ENCODE peak calls at places on chromosomes 16 and 17, in ten cellular contexts. M is Peyer's patch, N is A549, G is stomach, E is breast epithelium, O is upper lobe of left lung, P is sigmoid colon, C is right lobe of liver, L is body of pancreas, B is ovary. I is an unnamed sample. For H3K4me1, the result is how much of the 10 kb centered on the place peaks cover.

GRCh38 chr16:28091706-28092105 is 28.2 kb upstream of the GSG1L start:
- DNase-seq in M (no peak), N (no peak), G (no peak), E (no peak), O (no peak), P (no peak), C (no peak), L (no peak), B (no peak), I (no peak)

GRCh38 chr16:74556375-74556922 is 50.5 kb downstream of the GLG1 start:
- DNase-seq in M (no peak), N (no peak), G (no peak), E (no peak), O (no peak), P (no peak), C (no peak), L (no peak), B (no peak), I (no peak)

GRCh38 chr17:74840989-74841666 is 18.6 kb downstream of the GRIN2C start:
- DNase-seq in M (no peak), N (no peak), G (no peak), E (no peak), O (peak), P (peak), C (no peak), L (no peak), B (peak), I (peak)

GRCh38 chr17:29826045-29826692 is 103.9 kb downstream of the SSH2 start:
- DNase-seq in M (no peak), N (no peak), G (no peak), E (no peak), O (no peak), P (no peak), C (no peak), L (no peak), B (no peak), I (no peak)

GRCh38 chr17:47797797-47798196 is 23.8 kb downstream of the OSBPL7 start:
- DNase-seq in M (no peak), N (no peak), G (no peak), E (no peak), O (no peak), P (no peak), C (no peak), L (no peak), B (no peak), I (no peak)

GRCh38 chr16:81729451-81729850 is 49.6 kb upstream of the PLCG2 start:
- DNase-seq in M (no peak), N (no peak), G (no peak), E (no peak), O (no peak), P (no peak), C (no peak), L (no peak), B (no peak), I (no peak)

GRCh38 chr16:74740795-74741304 is 33.8 kb downstream of the FA2H start:
- DNase-seq in M (peak), N (peak), G (peak), E (peak), O (no peak), P (peak), C (peak), L (peak), B (no peak), I (peak)

GRCh38 chr17:55609737-55610201 is 98.5 kb upstream of the SMIM36 start:
- DNase-seq in M (no peak), N (no peak), G (peak), E (no peak), O (no peak), P (peak), C (no peak), L (peak), B (peak), I (peak)

GRCh38 chr17:81906476-81907218 is 4.6 kb downstream of the PCYT2 start:
- DNase-seq in M (no peak), N (peak), G (no peak), E (no peak), O (no peak), P (no peak), C (no peak), L (no peak), B (no peak), I (no peak)

GRCh38 chr16:81786321-81786720 is 7.2 kb downstream of the PLCG2 start:
- DNase-seq in M (no peak), N (no peak), G (no peak), E (no peak), O (no peak), P (no peak), C (no peak), L (no peak), B (no peak), I (no peak)

GRCh38 chr17:17900615-17901520 is 64.1 kb upstream of the SREBF1 start:
- DNase-seq in M (peak), N (peak), G (peak), E (peak), O (peak), P (peak), C (peak), L (peak), B (peak), I (peak)

GRCh38 chr17:81429813-81430510 is 34.7 kb downstream of the BAHCC1 start:
- DNase-seq in M (no peak), N (no peak), G (no peak), E (no peak), O (peak), P (no peak), C (no peak), L (peak), B (no peak), I (no peak)

GRCh38 chr17:64533784-64534183 is 27.0 kb downstream of the CEP95 start:
- DNase-seq in M (no peak), N (no peak), G (no peak), E (no peak), O (no peak), P (no peak), C (no peak), L (no peak), B (no peak), I (no peak)

GRCh38 chr16:27311449-27311831 is 2.3 kb upstream of the IL4R start:
- DNase-seq in M (no peak), N (no peak), G (no peak), E (no peak), O (no peak), P (no peak), C (no peak), L (no peak), B (no peak), I (no peak)

GRCh38 chr16:56776562-56776961 is 46.6 kb downstream of the NUP93 start:
- DNase-seq in M (no peak), N (no peak), G (peak), E (no peak), O (peak), P (peak), C (no peak), L (peak), B (peak), I (peak)

GRCh38 chr16:26214694-26215093 is 522.9 kb downstream of the HS3ST4 start:
- DNase-seq in M (no peak), N (no peak), G (no peak), E (no peak), O (no peak), P (no peak), C (no peak), L (no peak), B (no peak), I (no peak)

GRCh38 chr17:57484081-57484666 is 227.9 kb downstream of the MSI2 start:
- DNase-seq in M (no peak), N (no peak), G (no peak), E (no peak), O (no peak), P (no peak), C (no peak), L (no peak), B (no peak), I (no peak)

GRCh38 chr17:19013806-19014627 is 9.5 kb upstream of the FAM83G start:
- DNase-seq in M (no peak), N (no peak), G (no peak), E (no peak), O (no peak), P (no peak), C (no peak), L (no peak), B (no peak), I (no peak)

GRCh38 chr17:78789663-78790181 is 7.6 kb upstream of the CYTH1 start:
- DNase-seq in M (no peak), N (no peak), G (peak), E (peak), O (peak), P (peak), C (peak), L (peak), B (peak), I (peak)

GRCh38 chr17:73595068-73595865 is 49.0 kb downstream of the SDK2 start:
- DNase-seq in M (no peak), N (no peak), G (peak), E (no peak), O (no peak), P (no peak), C (no peak), L (no peak), B (no peak), I (no peak)

GRCh38 chr17:79833110-79833450 is 6.2 kb downstream of the CBX4 start:
- DNase-seq in M (no peak), N (no peak), G (no peak), E (no peak), O (no peak), P (no peak), C (no peak), L (no peak), B (no peak), I (no peak)

GRCh38 chr16:57025941-57026777 is 36.8 kb downstream of the NLRC5 start:
- DNase-seq in M (no peak), N (no peak), G (no peak), E (no peak), O (peak), P (peak), C (no peak), L (no peak), B (no peak), I (no peak)

GRCh38 chr17:57662644-57663308 is 82.3 kb downstream of the CCDC182 start:
- DNase-seq in M (peak), N (peak), G (peak), E (peak), O (peak), P (peak), C (peak), L (peak), B (peak), I (peak)

GRCh38 chr16:70805787-70806186 is 4.8 kb upstream of the VAC14 start:
- DNase-seq in M (no peak), N (no peak), G (no peak), E (no peak), O (no peak), P (no peak), C (no peak), L (no peak), B (no peak), I (no peak)

GRCh38 chr16:50153648-50154368 is 702 bp downstream of the TENT4B start:
- DNase-seq in M (no peak), N (no peak), G (no peak), E (no peak), O (peak), P (peak), C (peak), L (peak), B (peak), I (peak)

GRCh38 chr17:19306160-19307111 is 56.1 kb downstream of the B9D1 start:
- DNase-seq in M (no peak), N (no peak), G (peak), E (no peak), O (no peak), P (peak), C (no peak), L (no peak), B (no peak), I (peak)

GRCh38 chr17:77470800-77471733 is 330.3 kb downstream of the SEC14L1 start:
- DNase-seq in M (no peak), N (peak), G (no peak), E (no peak), O (no peak), P (no peak), C (no peak), L (no peak), B (peak), I (no peak)

GRCh38 chr17:10360578-10360977 is 12.2 kb downstream of the MYH13 start:
- DNase-seq in M (no peak), N (no peak), G (no peak), E (no peak), O (no peak), P (no peak), C (no peak), L (no peak), B (no peak), I (no peak)

GRCh38 chr16:77918792-77919707 is 103.3 kb upstream of the CLEC3A start:
- DNase-seq in M (no peak), N (peak), G (no peak), E (no peak), O (no peak), P (no peak), C (no peak), L (peak), B (no peak), I (no peak)

GRCh38 chr17:17702821-17703607 is 21.8 kb downstream of the RAI1 start:
- DNase-seq in M (no peak), N (peak), G (no peak), E (no peak), O (no peak), P (no peak), C (no peak), L (no peak), B (peak), I (no peak)

GRCh38 chr16:20611975-20612471 is 35.9 kb upstream of the ACSM2B start:
- DNase-seq in M (no peak), N (no peak), G (peak), E (no peak), O (no peak), P (peak), C (peak), L (peak), B (peak), I (peak)

GRCh38 chr16:79767597-79768280 is 167.2 kb upstream of the MAF start:
- DNase-seq in M (peak), N (peak), G (peak), E (no peak), O (no peak), P (no peak), C (peak), L (peak), B (peak), I (peak)

GRCh38 chr16:88732961-88733294 is 26.6 kb downstream of the CTU2 start:
- DNase-seq in M (no peak), N (no peak), G (no peak), E (no peak), O (no peak), P (no peak), C (no peak), L (no peak), B (no peak), I (no peak)

DNA sequence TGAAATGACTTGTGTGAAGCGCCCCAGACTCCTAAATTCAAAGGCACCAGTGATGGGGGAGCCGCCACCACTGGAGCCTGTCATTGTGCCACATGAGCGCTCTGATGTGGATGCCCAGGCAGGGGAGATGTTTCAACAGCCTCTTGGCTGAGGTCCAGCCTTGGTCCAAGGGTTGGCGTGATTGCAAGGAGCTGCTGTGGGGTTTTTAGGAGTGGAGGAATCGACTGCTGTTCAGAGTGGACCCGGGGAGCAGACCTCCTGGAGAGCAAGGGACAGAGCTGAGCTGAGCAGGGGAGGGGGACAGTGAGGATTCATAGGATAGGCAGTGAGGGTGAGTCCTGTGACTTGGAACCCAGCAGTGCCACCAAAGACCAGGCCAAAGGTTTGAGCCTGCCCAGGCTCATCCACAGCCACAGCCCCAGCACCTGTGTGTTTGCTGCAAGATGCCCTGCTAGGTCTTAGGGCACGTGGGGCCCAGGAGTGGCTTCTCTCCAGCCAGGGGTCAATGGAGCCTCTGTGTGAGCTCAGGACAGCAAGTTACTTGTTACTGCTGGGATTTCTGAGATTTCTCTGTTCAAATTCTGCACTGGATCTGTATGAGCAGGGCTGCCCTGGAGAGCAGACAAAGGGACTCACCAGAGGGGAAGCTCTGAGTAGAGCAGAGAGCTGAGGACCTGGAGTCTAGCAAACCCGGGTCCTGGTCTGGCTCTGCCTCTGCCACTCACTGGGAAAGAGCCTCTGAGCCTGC is 20.3 kb downstream of the RHBDL3 start:
- DNase-seq in M (no peak), N (no peak), G (no peak), E (no peak), O (no peak), P (no peak), C (no peak), L (no peak), B (no peak), I (no peak)
- H3K4me1 ChIP-seq in M (under half), N (under half), G (under half), E (under half), O (under half), P (under half), C (under half), L (under half), B (under half), I (under half)

DNA sequence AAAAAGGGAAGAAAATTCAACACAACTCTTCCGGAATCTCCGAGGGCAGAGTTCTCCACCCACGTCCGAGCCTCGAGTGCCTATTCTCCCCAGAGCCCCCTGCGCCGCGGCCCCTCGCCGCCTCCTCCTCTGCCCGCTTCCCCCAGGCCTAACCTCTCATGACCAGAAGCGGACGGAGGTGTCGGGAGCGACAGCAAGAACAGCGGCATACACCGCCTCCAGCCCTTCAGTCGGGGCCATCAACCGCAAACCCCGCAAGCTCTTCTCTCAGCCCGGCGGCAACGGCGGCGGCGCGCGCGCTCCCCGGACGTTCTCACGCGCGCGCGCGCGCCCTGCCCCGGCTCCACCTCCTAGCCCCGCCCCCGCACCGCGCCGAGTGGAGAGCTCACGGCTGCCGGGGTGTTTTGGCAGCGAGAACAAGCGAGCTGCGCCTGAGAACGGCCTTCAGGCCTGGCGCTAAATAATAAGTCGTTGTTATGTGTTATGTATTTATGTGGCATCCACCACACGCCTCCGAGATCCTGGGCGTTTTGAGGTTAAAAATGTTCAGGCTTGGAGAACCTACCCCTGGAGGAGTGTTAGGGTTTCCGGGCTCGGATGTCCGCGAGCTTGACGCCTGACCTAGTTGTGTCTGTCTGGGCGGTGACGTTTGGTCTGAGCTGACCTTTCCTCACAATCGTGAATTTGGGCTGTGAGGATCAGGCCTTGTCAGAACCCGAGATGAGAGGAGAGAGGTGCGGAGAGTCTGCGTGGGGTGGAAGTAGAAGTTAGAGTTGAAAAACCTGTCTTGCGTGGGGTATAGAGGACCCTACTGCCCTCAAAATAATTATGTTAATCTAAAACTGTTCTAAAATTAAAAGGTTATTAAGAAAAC is at the start of gene RNFT1:
- DNase-seq in M (peak), N (peak), G (peak), E (peak), O (peak), P (peak), C (peak), L (peak), B (peak), I (peak)
- TF ChIP-seq POLR2A in M (peak), N (peak), G (no peak), E (peak), O (peak), P (peak), C (peak), L (peak), B (peak), I (peak)

GRCh38 chr16:8831450-8832382 is 34.1 kb downstream of the PMM2 start:
- DNase-seq in M (no peak), N (no peak), G (no peak), E (no peak), O (no peak), P (no peak), C (no peak), L (no peak), B (no peak), I (no peak)

GRCh38 chr16:8832383-8833100 is 34.9 kb downstream of the PMM2 start:
- DNase-seq in M (no peak), N (no peak), G (no peak), E (no peak), O (no peak), P (no peak), C (no peak), L (no peak), B (no peak), I (no peak)

GRCh38 chr16:8826278-8826879 is 28.7 kb downstream of the PMM2 start:
- DNase-seq in M (no peak), N (no peak), G (no peak), E (no peak), O (no peak), P (no peak), C (no peak), L (no peak), B (no peak), I (no peak)

DNA sequence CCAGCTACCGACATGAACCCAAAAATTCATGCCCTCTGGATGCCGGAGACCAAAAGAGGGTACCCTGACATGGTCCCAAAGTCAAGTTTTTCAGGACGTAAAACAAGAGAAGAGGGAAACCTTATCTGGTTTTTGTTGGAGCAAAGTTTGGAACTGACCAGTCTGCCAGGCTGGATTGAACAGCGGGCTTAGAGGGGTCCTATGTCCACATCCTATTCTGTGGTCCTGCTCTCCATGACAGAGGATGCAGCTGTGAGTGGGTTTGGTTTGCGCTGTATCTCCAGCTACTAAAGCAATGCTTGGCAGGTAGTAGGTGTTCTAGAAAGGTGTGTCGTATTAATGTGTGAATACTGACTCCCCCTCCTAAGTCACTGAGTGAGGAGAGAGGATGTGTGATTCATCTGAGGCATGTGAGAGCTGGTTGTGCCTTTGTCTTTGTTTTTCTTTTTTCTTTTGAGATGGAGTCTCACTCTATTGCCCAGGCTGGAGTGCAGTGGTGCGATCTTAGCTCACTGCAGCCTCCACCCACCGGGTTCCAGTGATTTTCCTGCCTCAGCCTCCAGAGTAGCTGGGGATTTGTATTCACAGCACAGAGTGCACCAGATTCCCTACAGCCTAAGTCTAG is 31.0 kb downstream of the PMM2 start:
- DNase-seq in M (no peak), N (no peak), G (no peak), E (no peak), O (no peak), P (no peak), C (no peak), L (no peak), B (no peak), I (no peak)
- H3K27ac ChIP-seq in M (no peak), N (no peak), G (no peak), E (no peak), O (no peak), P (no peak), C (no peak), L (no peak), B (no peak), I (no peak)

DNA sequence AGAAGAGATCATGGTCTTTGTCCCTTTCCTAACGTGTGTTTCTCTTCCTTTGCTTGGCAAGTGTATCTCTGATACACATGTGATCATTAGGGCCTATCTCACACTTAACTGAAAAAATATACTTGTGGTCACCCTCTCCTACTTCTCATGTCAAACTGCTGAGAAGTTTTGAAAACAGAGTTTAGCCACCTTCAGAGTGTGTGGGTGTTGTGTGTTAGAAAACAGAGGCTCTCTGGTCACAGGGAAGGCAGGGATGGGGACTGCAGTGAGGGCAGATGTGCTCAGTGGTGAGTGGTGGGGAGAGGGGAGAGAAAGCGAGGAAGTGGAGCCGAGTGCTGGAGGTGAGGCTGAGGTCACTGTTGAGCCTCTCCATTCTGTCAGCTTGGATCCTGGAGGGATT is 29.4 kb downstream of the GRB7 start:
- DNase-seq in M (no peak), N (no peak), G (no peak), E (no peak), O (no peak), P (no peak), C (no peak), L (no peak), B (no peak), I (no peak)
- H3K4me1 ChIP-seq in M (under half), N (under half), G (under half), E (under half), O (under half), P (under half), C (under half), L (under half), B (under half), I (under half)

GRCh38 chr17:41972571-41973411 is 6.2 kb downstream of the CNP start:
- DNase-seq in M (no peak), N (no peak), G (peak), E (peak), O (no peak), P (no peak), C (peak), L (peak), B (peak), I (peak)
- TF ChIP-seq POLR2A in M (no peak), N (no peak), G (no peak), E (no peak), O (no peak), P (no peak), C (no peak), L (no peak), B (no peak), I (no peak)

I was measured in adrenal gland.